ENCODE peak calls at places on chromosomes 6 and 20, in five cellular contexts. Y, B, L, W and U are unnamed samples.

GRCh38 chr6:31005249-31006020 is 4.8 kb upstream of the MUC22 start:
- DNase-seq in Y (no peak), B (no peak), L (peak), W (no peak), U (no peak)

GRCh38 chr20:6000851-6001250 is 50.4 kb downstream of the MCM8 start:
- DNase-seq in Y (no peak), B (no peak), L (no peak), W (no peak), U (no peak)

GRCh38 chr6:166395351-166395750 is 12.6 kb upstream of the MPC1 start:
- DNase-seq in Y (peak), B (no peak), L (no peak), W (no peak), U (no peak)

GRCh38 chr20:35870541-35871307 is 83.6 kb downstream of the SCAND1 start:
- DNase-seq in Y (no peak), B (peak), L (peak), W (no peak), U (no peak)

GRCh38 chr20:37297066-37297736 is 7.7 kb downstream of the MANBAL start:
- DNase-seq in Y (no peak), B (peak), L (peak), W (no peak), U (no peak)

GRCh38 chr6:149843051-149843633 is 21.0 kb downstream of the LRP11 start:
- DNase-seq in Y (no peak), B (no peak), L (no peak), W (no peak), U (no peak)

GRCh38 chr6:90169328-90169886 is 127.2 kb downstream of the BACH2 start:
- DNase-seq in Y (no peak), B (no peak), L (peak), W (no peak), U (no peak)

GRCh38 chr6:12260458-12261041 is 29.6 kb upstream of the EDN1 start:
- DNase-seq in Y (no peak), B (no peak), L (no peak), W (no peak), U (no peak)

GRCh38 chr6:21666200-21666671 is 72.7 kb downstream of the SOX4 start:
- DNase-seq in Y (no peak), B (peak), L (peak), W (peak), U (peak)

GRCh38 chr6:98847767-98848538 is 13.6 kb downstream of the POU3F2 start:
- DNase-seq in Y (no peak), B (no peak), L (no peak), W (peak), U (peak)

GRCh38 chr20:8509809-8510208 is 377.7 kb downstream of the PLCB1 start:
- DNase-seq in Y (no peak), B (peak), L (peak), W (no peak), U (no peak)

GRCh38 chr20:32678948-32679347 is 5.2 kb upstream of the C20orf203 start:
- DNase-seq in Y (no peak), B (no peak), L (peak), W (no peak), U (no peak)

GRCh38 chr20:51542033-51542893 is at the start of gene NFATC2:
- DNase-seq in Y (no peak), B (no peak), L (no peak), W (peak), U (peak)

GRCh38 chr6:142387997-142388815 is 86.4 kb downstream of the ADGRG6 start:
- DNase-seq in Y (no peak), B (peak), L (peak), W (peak), U (no peak)

GRCh38 chr6:150450918-150451317 is 82.1 kb downstream of the IYD start:
- DNase-seq in Y (peak), B (no peak), L (no peak), W (no peak), U (no peak)

GRCh38 chr6:71482742-71483141 is 194.1 kb downstream of the OGFRL1 start:
- DNase-seq in Y (no peak), B (peak), L (no peak), W (no peak), U (no peak)

GRCh38 chr6:83430606-83431544 is at the start of gene ME1:
- DNase-seq in Y (no peak), B (peak), L (peak), W (peak), U (peak)

GRCh38 chr20:6636209-6637159 is 131.0 kb upstream of the BMP2 start:
- DNase-seq in Y (peak), B (peak), L (peak), W (peak), U (no peak)

GRCh38 chr6:28496099-28496779 is 19.4 kb downstream of the GPX6 start:
- DNase-seq in Y (peak), B (peak), L (no peak), W (no peak), U (no peak)
- TF ChIP-seq CTCF in Y (no peak), B (no peak), L (no peak), W (peak), U (no peak)

DNA sequence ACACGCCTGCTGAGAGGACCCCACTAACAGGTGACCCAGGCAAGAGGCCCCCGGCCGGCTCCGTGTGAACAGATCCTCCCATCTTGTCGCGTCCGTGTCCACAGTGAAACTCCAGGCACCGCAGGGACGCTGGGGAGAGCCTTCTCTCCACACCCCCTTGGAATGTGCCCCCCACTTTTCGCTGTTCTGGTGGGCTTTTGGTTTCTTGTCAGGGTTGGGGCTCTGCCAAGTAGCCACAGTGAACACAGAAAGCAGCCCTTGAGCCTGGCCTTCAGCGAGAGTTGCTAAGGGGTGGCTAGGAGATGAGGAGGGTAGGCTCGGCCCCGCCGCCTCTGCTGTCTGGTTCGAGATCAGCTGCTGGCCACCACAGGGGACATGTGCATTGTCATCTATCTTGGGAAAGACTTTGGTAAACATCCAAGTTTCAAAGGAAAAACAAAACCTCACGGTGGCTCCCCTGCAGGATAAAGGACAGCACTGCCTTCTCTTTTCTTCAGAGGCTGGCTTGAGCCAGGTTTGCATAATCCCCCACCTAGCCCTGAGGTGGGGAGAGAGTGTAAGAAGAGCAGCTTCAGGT is 22.7 kb downstream of the SYNDIG1 start:
- DNase-seq in Y (no peak), B (no peak), L (no peak), W (no peak), U (no peak)
- TF ChIP-seq CTCF in Y (no peak), B (no peak), L (no peak), W (no peak), U (no peak)

GRCh38 chr6:156309017-156309416 is 468.2 kb upstream of the ARID1B start:
- DNase-seq in Y (no peak), B (no peak), L (no peak), W (no peak), U (no peak)
- TF ChIP-seq CTCF in Y (no peak), B (no peak), L (no peak), W (no peak), U (no peak)

GRCh38 chr6:155832596-155832995 is 377.0 kb upstream of the NOX3 start:
- DNase-seq in Y (no peak), B (peak), L (peak), W (no peak), U (no peak)
- TF ChIP-seq CTCF in Y (no peak), B (no peak), L (no peak), W (peak), U (no peak)

DNA sequence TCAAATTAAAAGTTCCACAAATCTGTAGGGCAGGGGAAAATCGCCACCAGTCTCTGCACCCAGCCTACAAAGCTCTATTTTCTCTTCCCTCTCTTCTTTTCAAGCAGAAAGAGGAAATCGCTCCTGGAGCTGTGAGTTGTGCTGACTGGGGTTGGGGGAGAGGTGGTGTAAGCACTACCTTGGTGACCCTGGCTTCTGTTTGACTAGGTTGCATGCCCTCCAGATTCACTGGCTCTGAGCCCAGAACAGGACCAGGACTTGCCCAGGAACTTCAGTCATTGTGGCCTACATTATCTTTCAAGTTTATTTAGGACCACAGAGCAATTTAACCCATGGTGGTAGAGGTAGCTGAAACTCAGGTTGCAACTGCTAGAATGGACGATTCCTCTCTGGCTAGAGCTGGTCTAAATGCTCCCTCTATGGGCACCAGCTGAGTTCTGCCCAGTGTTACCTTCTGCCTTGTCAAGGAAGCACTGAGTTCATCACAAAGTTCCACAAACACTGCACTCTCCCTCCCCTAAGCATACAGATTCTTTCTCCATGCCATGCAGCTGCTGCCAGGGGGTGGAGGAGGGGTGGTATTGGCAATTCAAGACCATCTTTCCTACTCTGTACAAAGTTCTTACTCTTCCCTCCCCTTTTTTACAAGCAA is 122.0 kb upstream of the BMP5 start:
- DNase-seq in Y (no peak), B (no peak), L (no peak), W (no peak), U (no peak)
- TF ChIP-seq CTCF in Y (no peak), B (no peak), L (no peak), W (no peak), U (no peak)

DNA sequence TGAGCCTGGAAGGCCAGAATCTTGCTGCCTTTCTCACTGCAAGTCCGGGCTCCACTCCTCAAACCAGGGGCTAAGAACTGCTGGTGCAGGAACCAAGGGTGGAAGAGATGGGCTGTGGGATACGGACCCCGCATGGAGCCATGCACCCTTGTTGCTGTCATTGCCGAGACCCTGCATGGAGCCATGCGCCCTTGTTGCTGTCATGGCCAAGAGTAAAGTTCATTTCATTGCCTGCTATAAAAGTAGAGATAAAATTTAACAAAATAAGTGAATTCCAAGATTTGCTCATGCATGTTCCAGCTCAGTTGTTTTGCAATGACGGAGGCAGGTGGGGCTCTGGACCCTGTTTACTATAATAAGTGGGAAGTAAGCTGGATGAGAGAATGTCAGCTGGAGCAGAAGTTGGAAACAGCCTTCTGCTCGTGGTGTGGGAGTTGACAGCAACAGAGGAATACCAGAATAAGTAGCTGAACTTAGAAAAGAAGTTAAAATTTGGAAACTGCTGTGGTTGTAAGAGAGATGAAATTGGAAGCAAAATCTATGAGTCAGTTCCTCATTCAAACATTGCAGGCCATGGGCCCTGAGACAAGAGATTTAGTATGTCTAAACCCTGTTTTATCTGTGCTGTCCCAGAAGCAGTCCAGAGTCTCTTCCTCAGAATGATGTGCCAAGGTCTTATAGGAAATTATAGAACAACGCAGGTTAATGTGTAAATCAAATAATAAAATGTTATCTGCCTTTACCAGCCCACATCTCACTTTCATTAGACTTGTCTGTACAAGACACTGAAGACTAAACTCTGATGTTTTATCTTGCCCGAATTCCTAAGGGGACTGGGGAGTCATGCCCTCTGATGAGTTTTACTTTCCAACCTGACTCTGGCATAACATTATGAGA is 15.8 kb upstream of the THBS2 start:
- DNase-seq in Y (peak), B (peak), L (peak), W (no peak), U (no peak)
- TF ChIP-seq CTCF in Y (no peak), B (no peak), L (no peak), W (no peak), U (no peak)

GRCh38 chr6:148528292-148528691 is 185.7 kb downstream of the SASH1 start:
- DNase-seq in Y (peak), B (peak), L (peak), W (no peak), U (no peak)
- TF ChIP-seq CTCF in Y (no peak), B (peak), L (peak), W (peak), U (no peak)

DNA sequence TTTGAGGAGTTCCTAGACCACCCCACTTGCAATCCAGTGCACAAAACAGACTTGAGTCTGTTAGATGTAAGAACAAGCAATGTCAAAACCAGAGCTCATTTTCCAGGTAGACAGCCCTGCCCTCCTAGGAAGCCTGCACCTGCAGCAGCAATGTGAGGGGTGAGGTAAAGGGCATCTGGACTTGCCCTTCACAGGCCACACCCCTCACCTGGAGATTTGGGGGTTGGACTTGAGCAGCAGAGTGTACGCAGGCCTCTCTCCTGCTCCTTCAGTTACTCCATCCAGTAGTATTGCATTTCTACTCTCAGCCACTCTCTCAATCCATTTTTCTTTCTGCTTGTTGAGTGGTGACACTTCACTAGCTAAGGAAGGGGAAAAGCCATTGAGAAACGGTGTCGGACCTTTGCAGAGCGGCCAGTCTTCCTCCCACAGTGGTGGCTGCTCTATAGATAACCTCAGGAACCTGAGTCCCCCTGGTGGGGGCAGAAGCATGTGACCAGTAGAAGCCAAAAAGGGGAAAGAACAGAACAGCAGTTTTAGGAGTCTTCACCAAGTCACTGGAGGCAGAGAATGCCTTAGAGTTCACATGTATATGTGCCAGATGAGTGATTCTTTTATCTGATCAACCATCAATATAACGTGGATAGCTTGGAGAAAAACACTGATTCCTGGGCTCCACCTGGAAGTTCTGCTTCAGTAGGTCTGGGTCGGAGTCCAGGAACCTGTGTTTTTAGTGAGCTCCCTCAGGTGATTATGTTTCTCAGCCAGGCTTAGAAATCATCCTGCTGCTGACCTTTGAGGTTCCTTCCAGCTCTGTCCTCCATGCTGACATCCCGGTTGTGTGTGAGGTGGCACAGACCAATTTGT is 28.0 kb downstream of the ARFGEF2 start:
- DNase-seq in Y (no peak), B (no peak), L (no peak), W (no peak), U (no peak)
- TF ChIP-seq CTCF in Y (no peak), B (peak), L (no peak), W (no peak), U (peak)